ENCODE peak calls at places on chromosomes 2 and 18, in four cellular contexts. S is HEK293T; M is activated CD4-positive, alpha-beta T cell treated with anti-CD3 and anti-CD28 coated beads for 36 hours; I is DMS153. F is an unnamed sample.

GRCh38 chr2:164843346-164843841 is 1.8 kb upstream of the COBLL1 start:
- DNase-seq in S (no peak), M (no peak), I (no peak), F (no peak)

GRCh38 chr2:217165547-217165946 is 305.7 kb upstream of the TNP1 start:
- DNase-seq in S (no peak), I (no peak), M (no peak), F (no peak)

GRCh38 chr2:30300456-30301221 is 69.3 kb downstream of the LBH start:
- DNase-seq in I (no peak), S (no peak), M (no peak), F (no peak)

GRCh38 chr2:62284980-62285379 is 89.1 kb downstream of the B3GNT2 start:
- DNase-seq in M (no peak), I (no peak), S (no peak), F (no peak)

GRCh38 chr2:142668420-142668819 is 209.0 kb upstream of the KYNU start:
- DNase-seq in I (no peak), M (no peak), S (peak), F (no peak)

GRCh38 chr18:68431111-68431921 is 283.6 kb downstream of the TMX3 start:
- DNase-seq in I (no peak), M (no peak), S (no peak), F (no peak)

GRCh38 chr2:178177066-178177679 is 17.1 kb upstream of the OSBPL6 start:
- DNase-seq in I (no peak), S (no peak), M (no peak), F (no peak)

GRCh38 chr18:46067431-46068007 is 4.5 kb downstream of the PSTPIP2 start:
- DNase-seq in I (no peak), S (no peak), M (no peak), F (no peak)

GRCh38 chr2:10963155-10963554 is 51.4 kb downstream of the KCNF1 start:
- DNase-seq in S (no peak), I (no peak), M (no peak), F (no peak)

GRCh38 chr2:190637331-190637734 is 11.6 kb upstream of the NAB1 start:
- DNase-seq in I (no peak), M (no peak), S (no peak), F (no peak)

GRCh38 chr18:13266208-13267100 is 47.9 kb downstream of the LDLRAD4 start:
- DNase-seq in I (no peak), S (no peak), M (peak), F (peak)

GRCh38 chr18:29185801-29186200 is 1008.9 kb upstream of the CDH2 start:
- DNase-seq in I (no peak), M (no peak), S (no peak), F (no peak)

GRCh38 chr2:186308347-186308746 is 177.7 kb upstream of the ZC3H15 start:
- DNase-seq in I (no peak), M (no peak), S (no peak), F (no peak)

GRCh38 chr2:164599954-164600589 is 21.2 kb downstream of the GRB14 start:
- DNase-seq in I (peak), M (peak), S (peak), F (no peak)

GRCh38 chr2:190947711-190948251 is 66.2 kb downstream of the STAT1 start:
- DNase-seq in I (peak), M (no peak), S (no peak), F (no peak)

GRCh38 chr2:105118960-105119359 is 81.1 kb downstream of the MRPS9 start:
- DNase-seq in S (no peak), M (peak), I (no peak), F (no peak)

GRCh38 chr2:135212757-135213156 is 160.7 kb downstream of the RAB3GAP1 start:
- DNase-seq in S (no peak), I (no peak), M (no peak), F (no peak)

F was measured in left lobe of liver.